ENCODE peak calls at places on chromosomes 6 and 20, in four cellular contexts. H is K562, N is GM12878, J is SK-N-SH. C is an unnamed sample.

GRCh38 chr20:62056975-62057374 is 8.7 kb downstream of the TAF4 start:
- DNase-seq in H (no peak), N (no peak), J (no peak), C (no peak)

GRCh38 chr6:56947931-56948330 is 7.0 kb upstream of the BEND6 start:
- DNase-seq in H (no peak), N (no peak), J (no peak), C (no peak)

GRCh38 chr20:32031007-32031958 is 20.8 kb upstream of the HCK start:
- DNase-seq in H (peak), N (no peak), J (peak), C (peak)

GRCh38 chr20:32386091-32386490 is 28.0 kb downstream of the ASXL1 start:
- DNase-seq in H (no peak), N (no peak), J (no peak), C (no peak)

GRCh38 chr6:37311666-37312473 is 41.9 kb upstream of the RNF8 start:
- DNase-seq in H (peak), N (no peak), J (no peak), C (no peak)

GRCh38 chr6:133590196-133590595 is 298.7 kb upstream of the TCF21 start:
- DNase-seq in H (no peak), N (no peak), J (no peak), C (no peak)

GRCh38 chr20:57440678-57441509 is 49.7 kb downstream of the RBM38 start:
- DNase-seq in H (no peak), N (no peak), J (peak), C (peak)

GRCh38 chr20:50837532-50838321 is 42.9 kb downstream of the BCAS4 start:
- DNase-seq in H (peak), N (no peak), J (no peak), C (no peak)

GRCh38 chr6:67812125-67812524 is 823.0 kb upstream of the ADGRB3 start:
- DNase-seq in H (no peak), N (no peak), J (no peak), C (no peak)

GRCh38 chr20:11867286-11867921 is 50.3 kb upstream of the BTBD3 start:
- DNase-seq in H (no peak), N (no peak), J (no peak), C (no peak)

GRCh38 chr6:7758456-7758855 is 32.6 kb downstream of the BMP6 start:
- DNase-seq in H (no peak), N (no peak), J (no peak), C (no peak)

GRCh38 chr6:12334524-12335130 is 44.5 kb downstream of the EDN1 start:
- DNase-seq in H (no peak), N (no peak), J (no peak), C (no peak)

GRCh38 chr6:18506387-18507017 is 119.4 kb downstream of the RNF144B start:
- DNase-seq in H (peak), N (no peak), J (no peak), C (no peak)

GRCh38 chr6:139164001-139164400 is 29.1 kb downstream of the HECA start:
- DNase-seq in H (no peak), N (no peak), J (no peak), C (peak)

GRCh38 chr6:84332139-84333034 is 104.9 kb upstream of the CEP162 start:
- DNase-seq in H (no peak), N (peak), J (no peak), C (no peak)

GRCh38 chr6:22399693-22400092 is 102.9 kb upstream of the PRL start:
- DNase-seq in H (no peak), N (no peak), J (no peak), C (no peak)

GRCh38 chr6:83708970-83709747 is at the start of gene SNAP91:
- DNase-seq in H (no peak), N (no peak), J (peak), C (peak)

GRCh38 chr6:54786154-54786553 is 60.4 kb upstream of the FAM83B start:
- DNase-seq in H (no peak), N (no peak), J (no peak), C (no peak)

GRCh38 chr6:74606488-74607135 is 599.2 kb downstream of the COL12A1 start:
- DNase-seq in H (no peak), N (no peak), J (no peak), C (no peak)

GRCh38 chr6:143270026-143270425 is 180.5 kb downstream of the ADAT2 start:
- DNase-seq in H (no peak), N (no peak), J (no peak), C (no peak)

GRCh38 chr6:8530775-8531435 is 95.6 kb upstream of the SLC35B3 start:
- DNase-seq in H (no peak), N (no peak), J (peak), C (no peak)

GRCh38 chr6:130050230-130050629 is 31.8 kb downstream of the L3MBTL3 start:
- DNase-seq in H (no peak), N (no peak), J (no peak), C (no peak)

GRCh38 chr20:52933867-52934266 is 38.3 kb upstream of the TSHZ2 start:
- DNase-seq in H (no peak), N (no peak), J (no peak), C (no peak)

GRCh38 chr20:11551491-11551890 is 366.2 kb upstream of the BTBD3 start:
- DNase-seq in H (no peak), N (no peak), J (no peak), C (no peak)

GRCh38 chr20:20012517-20012916 is 4.6 kb upstream of the NAA20 start:
- DNase-seq in H (no peak), N (no peak), J (no peak), C (no peak)

GRCh38 chr20:48064929-48065328 is 279.6 kb upstream of the SULF2 start:
- DNase-seq in H (no peak), N (no peak), J (no peak), C (no peak)

GRCh38 chr6:101114703-101115102 is 233.6 kb upstream of the ASCC3 start:
- DNase-seq in H (no peak), N (no peak), J (peak), C (no peak)

GRCh38 chr20:51128198-51128597 is 105.3 kb upstream of the KCNG1 start:
- DNase-seq in H (no peak), N (no peak), J (no peak), C (no peak)

GRCh38 chr6:70166088-70166958 is 136.6 kb downstream of the COL9A1 start:
- DNase-seq in H (peak), N (no peak), J (no peak), C (peak)

GRCh38 chr20:38135641-38136420 is 29.2 kb downstream of the TGM2 start:
- DNase-seq in H (no peak), N (no peak), J (no peak), C (peak)

GRCh38 chr6:115610646-115611045 is 450.0 kb downstream of the FRK start:
- DNase-seq in H (no peak), N (no peak), J (no peak), C (no peak)

GRCh38 chr6:147728903-147729302 is 220.4 kb downstream of the SAMD5 start:
- DNase-seq in H (no peak), N (no peak), J (no peak), C (no peak)

GRCh38 chr6:46419576-46420002 is 71.7 kb downstream of the RCAN2 start:
- DNase-seq in H (peak), N (peak), J (peak), C (peak)

GRCh38 chr6:36851149-36851614 is 11.9 kb upstream of the CPNE5 start:
- DNase-seq in H (peak), N (no peak), J (peak), C (peak)

DNA sequence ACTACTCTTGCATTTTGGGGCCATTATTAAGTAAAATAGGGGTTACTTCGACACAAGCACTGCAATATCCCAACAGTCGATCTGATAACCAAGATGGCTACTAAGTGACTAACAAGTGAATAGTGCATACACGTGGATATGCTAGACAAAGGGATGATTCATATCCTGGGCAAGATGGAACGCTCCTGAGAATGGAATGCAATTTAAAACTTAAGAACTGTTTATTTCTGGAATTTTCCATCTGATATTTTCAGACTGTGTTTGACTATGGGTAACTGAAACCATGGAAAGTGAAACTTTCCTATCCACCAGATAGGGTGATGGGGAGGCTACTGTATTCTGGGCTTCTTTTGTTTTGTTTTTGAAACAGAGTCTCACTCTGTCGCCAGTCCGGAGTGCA is 66.5 kb downstream of the ILRUN start:
- DNase-seq in H (peak), N (no peak), J (no peak), C (no peak)
- TF ChIP-seq USF1 in H (no peak), N (no peak), J (no peak), C (no peak)

GRCh38 chr6:117448732-117449131 is 23.0 kb upstream of the ROS1 start:
- DNase-seq in H (no peak), N (no peak), J (no peak), C (no peak)
- TF ChIP-seq USF1 in H (no peak), N (no peak), J (no peak), C (no peak)

DNA sequence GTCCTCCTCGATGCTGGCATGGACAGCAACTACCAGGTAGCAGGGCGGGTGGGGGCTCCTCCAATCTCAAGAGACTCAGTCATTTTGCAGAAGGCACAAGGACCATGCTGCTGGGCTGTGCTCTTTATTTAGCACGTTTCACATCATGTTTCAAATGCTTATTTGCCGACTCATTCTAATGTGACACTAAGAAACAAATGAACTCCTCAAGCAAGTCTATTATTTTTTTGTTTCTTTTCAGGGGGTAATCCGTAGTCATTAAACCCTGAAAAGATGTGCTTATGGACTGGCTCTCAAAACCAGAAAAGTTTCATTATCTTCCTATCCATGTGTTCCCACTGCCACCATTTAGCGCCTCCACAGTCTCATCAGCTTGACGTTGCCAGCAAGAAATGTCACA is 92.9 kb downstream of the ANKS1A start:
- DNase-seq in H (peak), N (no peak), J (no peak), C (no peak)
- TF ChIP-seq USF1 in H (no peak), N (no peak), J (no peak), C (no peak)

GRCh38 chr6:89066929-89067646 is 13.5 kb upstream of the PNRC1 start:
- DNase-seq in H (no peak), N (no peak), J (no peak), C (no peak)

GRCh38 chr6:89071036-89071435 is 9.5 kb upstream of the PNRC1 start:
- DNase-seq in H (no peak), N (no peak), J (no peak), C (no peak)

GRCh38 chr6:89068695-89069094 is 11.9 kb upstream of the PNRC1 start:
- DNase-seq in H (no peak), N (no peak), J (no peak), C (no peak)

GRCh38 chr6:89069536-89070163 is 10.9 kb upstream of the PNRC1 start:
- DNase-seq in H (no peak), N (no peak), J (no peak), C (no peak)

GRCh38 chr6:89067796-89068195 is 12.8 kb upstream of the PNRC1 start:
- DNase-seq in H (no peak), N (no peak), J (no peak), C (no peak)
- TF ChIP-seq USF1 in H (no peak), N (no peak), J (no peak), C (no peak)

DNA sequence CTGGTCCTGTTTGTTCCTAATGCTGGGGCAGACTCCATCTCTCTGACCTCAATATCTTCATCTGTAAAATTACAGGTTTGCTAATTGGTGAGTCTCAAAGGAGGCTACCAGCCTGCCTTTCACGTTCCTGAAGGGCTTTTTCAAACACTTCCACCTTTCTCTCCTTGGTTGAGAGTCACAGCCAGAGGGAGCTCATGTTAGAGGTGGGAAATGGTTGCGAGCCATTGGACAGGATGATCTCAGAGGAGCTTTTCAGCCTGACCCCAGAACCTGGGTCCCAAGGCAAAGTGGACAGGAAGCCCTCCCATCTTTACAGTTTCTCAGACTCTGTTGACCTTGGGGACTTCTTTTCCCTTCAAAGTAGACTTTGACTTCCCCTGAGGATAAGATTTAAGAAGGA is 37.6 kb downstream of the NDUFAF5 start:
- DNase-seq in H (peak), N (no peak), J (no peak), C (peak)
- TF ChIP-seq USF1 in H (no peak), N (no peak), J (no peak), C (no peak)

GRCh38 chr20:25489221-25489863 is 81.9 kb downstream of the GINS1 start:
- DNase-seq in H (no peak), N (no peak), J (no peak), C (peak)

GRCh38 chr20:25493137-25493536 is 85.7 kb downstream of the GINS1 start:
- DNase-seq in H (no peak), N (no peak), J (no peak), C (no peak)

GRCh38 chr20:25493748-25494505 is 86.5 kb downstream of the GINS1 start:
- DNase-seq in H (no peak), N (no peak), J (no peak), C (no peak)

GRCh38 chr20:25490656-25491445 is 83.4 kb downstream of the GINS1 start:
- DNase-seq in H (no peak), N (no peak), J (no peak), C (no peak)

DNA sequence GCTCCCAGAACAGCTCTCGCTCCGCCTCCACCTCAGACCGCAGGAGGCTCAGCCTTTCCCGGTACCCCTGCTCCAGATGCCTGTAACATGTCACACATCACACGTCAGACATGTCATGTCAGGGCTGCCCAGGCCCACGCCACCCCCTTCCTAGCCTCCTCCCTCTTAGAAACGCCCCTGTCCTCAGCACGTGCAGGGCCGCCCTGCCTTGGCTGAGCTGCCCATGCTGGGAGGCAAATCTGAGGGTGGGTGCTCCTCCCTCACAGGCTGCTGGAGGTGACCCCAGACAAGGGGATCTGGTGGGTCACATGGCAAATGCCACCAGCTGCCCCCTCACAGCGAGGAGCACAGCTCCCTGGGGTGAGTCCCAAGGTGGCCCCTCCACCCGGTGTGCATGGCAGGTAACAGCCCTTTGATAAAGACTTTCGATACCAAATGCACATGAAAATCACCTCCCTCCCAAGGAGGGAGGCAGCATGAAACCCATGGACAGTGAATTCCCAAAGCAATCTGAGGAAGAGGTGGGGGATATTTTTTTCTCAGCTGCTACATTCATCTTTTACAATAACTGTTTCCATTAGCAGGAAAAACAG is 84.1 kb downstream of the GINS1 start:
- DNase-seq in H (no peak), N (no peak), J (no peak), C (no peak)
- TF ChIP-seq USF1 in H (no peak), N (no peak), J (no peak), C (no peak)

GRCh38 chr6:53302678-53303360 is 45.9 kb downstream of the ELOVL5 start:
- DNase-seq in H (no peak), N (no peak), J (no peak), C (no peak)
- TF ChIP-seq USF1 in H (no peak), N (no peak), J (no peak), C (no peak)

DNA sequence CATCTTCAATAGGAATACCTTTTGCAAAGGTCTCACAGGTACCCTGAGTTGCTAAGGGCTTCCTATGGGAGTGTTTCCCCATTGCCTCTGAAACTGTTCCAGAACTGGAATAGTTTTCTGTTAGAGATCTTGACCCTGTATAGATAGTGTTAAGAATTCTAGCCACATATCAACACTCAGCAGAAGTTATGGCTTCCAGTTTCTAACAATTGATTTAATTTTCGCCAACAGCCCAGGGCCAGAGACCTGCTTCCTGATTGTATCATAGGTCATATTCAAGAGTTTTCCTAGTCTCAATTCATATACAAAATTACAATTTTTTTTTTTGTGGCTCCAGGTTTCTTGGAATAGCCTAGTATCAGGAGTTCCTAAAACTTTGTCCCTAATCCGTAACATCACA is 61.0 kb downstream of the PXDC1 start:
- DNase-seq in H (no peak), N (no peak), J (no peak), C (no peak)
- TF ChIP-seq USF1 in H (no peak), N (no peak), J (no peak), C (no peak)

C was measured in WTC11.